ENCODE peak calls at places on chromosomes 5 and 9, in four cellular contexts. V, N, L and B are unnamed samples.

GRCh38 chr5:21802869-21803490 is 1050.2 kb downstream of the CDH12 start:
- DNase-seq in V (no peak), N (no peak), L (peak), B (no peak)

GRCh38 chr9:109590945-109591344 is 92.8 kb upstream of the PTPN3 start:
- DNase-seq in V (no peak), N (no peak), L (no peak), B (no peak)

GRCh38 chr5:160843240-160843639 is 8.8 kb downstream of the ATP10B start:
- DNase-seq in V (no peak), N (no peak), L (no peak), B (no peak)

GRCh38 chr5:141733198-141733597 is 51.2 kb upstream of the ARAP3 start:
- DNase-seq in V (no peak), N (no peak), L (no peak), B (no peak)

GRCh38 chr9:110763568-110763967 is 95.0 kb downstream of the MUSK start:
- DNase-seq in V (no peak), N (no peak), L (no peak), B (no peak)

GRCh38 chr5:133918316-133918715 is 50.1 kb downstream of the C5orf15 start:
- DNase-seq in V (no peak), N (no peak), L (no peak), B (no peak)

GRCh38 chr5:78699565-78700143 is 51.1 kb upstream of the LHFPL2 start:
- DNase-seq in V (peak), N (no peak), L (peak), B (no peak)

GRCh38 chr9:84869091-84869490 is 199.6 kb downstream of the NTRK2 start:
- DNase-seq in V (no peak), N (no peak), L (no peak), B (no peak)

GRCh38 chr9:98736216-98736615 is 27.5 kb upstream of the GABBR2 start:
- DNase-seq in V (no peak), N (no peak), L (no peak), B (no peak)

GRCh38 chr5:179967489-179967888 is 59.8 kb upstream of the TBC1D9B start:
- DNase-seq in V (peak), N (no peak), L (no peak), B (no peak)

GRCh38 chr9:132584616-132585560 is 2.5 kb downstream of the BARHL1 start:
- DNase-seq in V (no peak), N (no peak), L (peak), B (no peak)

GRCh38 chr9:101848485-101848919 is 110.1 kb upstream of the GRIN3A start:
- DNase-seq in V (peak), N (no peak), L (no peak), B (no peak)

GRCh38 chr5:139760066-139761056 is 35.2 kb upstream of the PSD2 start:
- DNase-seq in V (no peak), N (no peak), L (no peak), B (no peak)

GRCh38 chr5:138033275-138033808 is 463 bp upstream of the FAM13B start:
- DNase-seq in V (no peak), N (no peak), L (no peak), B (no peak)

GRCh38 chr5:178252258-178252657 is 19.7 kb upstream of the PHYKPL start:
- DNase-seq in V (no peak), N (no peak), L (no peak), B (no peak)